ENCODE peak calls at places on chromosomes 16 and 17, in eight cellular contexts. T is transverse colon, V is stomach, K is GM12878, F is suprapubic skin, P is K562, X is upper lobe of left lung, G is esophagus muscularis mucosa. R is an unnamed sample.
A peak's percentile ranks its signal among the peaks of the same experiment; 100 is the strongest.

GRCh38 chr16:52090080-52090479 is 456.9 kb downstream of the TOX3 start:
- DNase-seq in T (no peak), V (no peak), K (no peak), F (no peak), P (no peak), X (no peak), G (no peak), R (no peak)

GRCh38 chr17:15233022-15233805 is 31.9 kb downstream of the PMP22 start:
- DNase-seq in T (no peak), V (no peak), K (no peak), F (no peak), P (peak; percentile 60), X (peak; percentile 48), G (no peak), R (no peak)

GRCh38 chr16:85436636-85437160 is 176.4 kb upstream of the GSE1 start:
- DNase-seq in T (peak; percentile 81), V (peak; percentile 57), K (no peak), F (peak; percentile 78), P (peak; percentile 93), X (peak; percentile 54), G (no peak), R (no peak)

GRCh38 chr16:23274968-23275367 is 27.1 kb upstream of the SCNN1B start:
- DNase-seq in T (no peak), V (no peak), K (no peak), F (no peak), P (peak; percentile 24), X (no peak), G (no peak), R (no peak)

GRCh38 chr16:64532117-64532516 is 589.7 kb downstream of the CDH11 start:
- DNase-seq in T (no peak), V (no peak), K (no peak), F (no peak), P (no peak), X (no peak), G (peak; percentile 45), R (no peak)

GRCh38 chr16:68800257-68800875 is 43.0 kb upstream of the TANGO6 start:
- DNase-seq in T (peak; percentile 65), V (peak; percentile 66), K (peak; percentile 66), F (no peak), P (peak; percentile 80), X (peak; percentile 55), G (no peak), R (peak; percentile 71)

GRCh38 chr17:37833237-37833859 is 88.5 kb upstream of the HNF1B start:
- DNase-seq in T (peak; percentile 15), V (no peak), K (peak; percentile 76), F (no peak), P (peak; percentile 55), X (no peak), G (no peak), R (no peak)

GRCh38 chr17:33127706-33128105 is 136.1 kb downstream of the SPACA3 start:
- DNase-seq in T (no peak), V (no peak), K (no peak), F (no peak), P (no peak), X (no peak), G (no peak), R (no peak)

GRCh38 chr17:9999948-10000695 is 95.1 kb upstream of the RCVRN start:
- DNase-seq in T (no peak), V (no peak), K (peak; percentile 58), F (no peak), P (no peak), X (no peak), G (no peak), R (no peak)

GRCh38 chr17:28306954-28307401 is 12.0 kb upstream of the TMEM97 start:
- DNase-seq in T (no peak), V (no peak), K (no peak), F (no peak), P (no peak), X (no peak), G (no peak), R (no peak)

GRCh38 chr17:41544497-41544896 is 16.4 kb upstream of the KRT19 start:
- DNase-seq in T (peak; percentile 69), V (no peak), K (no peak), F (no peak), P (peak; percentile 49), X (peak; percentile 53), G (no peak), R (no peak)

DNA sequence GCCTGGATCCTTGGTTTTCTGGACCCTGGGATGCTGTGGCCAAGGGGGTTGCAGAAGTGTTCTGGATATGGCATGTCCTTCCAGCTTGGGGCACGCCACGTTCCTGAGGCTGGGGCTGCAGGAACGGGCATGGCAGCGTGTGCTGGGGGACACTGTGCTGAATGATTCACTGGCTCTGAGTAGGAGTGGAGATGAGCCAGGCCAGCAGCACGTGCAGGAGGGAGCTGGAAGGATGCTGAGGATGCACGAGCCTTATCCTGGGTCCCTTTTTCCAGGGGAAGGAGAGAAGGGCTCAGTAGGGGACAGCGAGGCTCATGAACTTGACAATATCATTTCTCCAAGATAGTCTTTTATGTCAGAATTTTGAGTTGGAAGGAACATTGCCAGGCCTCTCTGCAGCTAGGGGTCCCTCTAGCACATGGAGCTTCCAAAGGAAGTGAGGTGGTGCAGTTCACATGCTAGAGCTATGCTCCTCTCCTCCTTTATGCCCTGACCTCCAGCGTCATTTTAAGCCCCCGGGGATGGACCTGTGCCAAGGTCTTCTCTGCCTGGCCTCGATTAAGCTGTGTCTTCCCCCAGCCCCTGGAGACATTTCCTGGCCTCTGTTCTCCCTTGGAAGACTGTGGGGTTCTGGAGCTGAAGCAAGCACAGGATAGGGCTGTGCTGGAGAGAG is 125.9 kb downstream of the OR1D5 start:
- DNase-seq in T (no peak), V (no peak), K (no peak), F (no peak), P (no peak), X (no peak), G (no peak), R (no peak)
- TF ChIP-seq POLR2AphosphoS5 in T (no peak), V (no peak), K (no peak), F (no peak), P (no peak), X (no peak), G (no peak), R (no peak)

DNA sequence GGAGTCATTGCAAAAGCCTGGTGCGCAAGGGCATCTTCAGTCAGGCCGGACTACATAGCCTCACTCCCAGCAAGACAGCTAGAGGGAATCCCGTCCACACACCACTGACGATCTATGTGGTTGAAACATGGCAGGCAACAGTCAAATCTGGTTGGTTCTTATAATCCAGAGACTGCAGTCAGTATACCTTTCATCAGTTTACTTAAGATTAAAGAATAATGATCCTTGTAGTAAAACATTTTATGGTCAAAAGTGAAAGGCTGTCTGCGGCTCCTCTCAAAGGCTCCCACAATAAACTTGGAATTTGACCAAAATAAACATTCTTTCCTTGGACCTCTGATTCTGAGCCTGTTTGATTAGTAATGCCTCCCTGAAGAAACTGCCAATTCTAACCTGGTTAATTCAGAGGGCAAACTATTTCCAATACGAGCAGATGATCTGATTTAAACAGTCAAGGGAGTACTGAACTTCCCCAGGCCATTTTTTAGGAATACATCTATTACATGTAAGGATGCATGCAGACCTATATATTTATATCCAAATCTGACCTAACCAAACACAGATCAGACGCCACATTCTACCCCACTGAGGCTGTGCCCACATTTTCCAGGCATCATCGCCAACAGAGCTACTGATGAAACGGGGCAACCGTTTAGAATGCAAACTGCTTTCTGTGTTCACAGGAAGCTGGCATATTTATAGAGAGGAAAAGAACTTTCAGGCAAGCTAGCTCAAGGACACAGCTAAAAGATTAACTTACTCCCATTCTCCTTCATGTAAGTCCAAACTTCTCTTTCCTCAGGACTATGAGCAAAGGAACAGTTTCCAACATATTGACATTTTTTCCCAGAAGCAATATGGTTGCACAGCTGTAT is 15.3 kb upstream of the TXNDC11 start:
- DNase-seq in T (peak; percentile 31), V (no peak), K (no peak), F (no peak), P (no peak), X (no peak), G (no peak), R (no peak)
- TF ChIP-seq EP300 in T (no peak), V (no peak), K (no peak), F (no peak), P (no peak), X (no peak), G (no peak), R (no peak)

GRCh38 chr17:49230636-49231562 is at the start of gene PHOSPHO1:
- DNase-seq in T (peak; percentile 86), V (peak; percentile 86), K (no peak), F (peak; percentile 84), P (peak; percentile 88), X (peak; percentile 90), G (no peak), R (peak; percentile 91)
- TF ChIP-seq POLR2AphosphoS5 in T (no peak), V (no peak), K (peak; percentile 40), F (no peak), P (no peak), X (peak; percentile 56), G (peak; percentile 57), R (peak; percentile 15)

DNA sequence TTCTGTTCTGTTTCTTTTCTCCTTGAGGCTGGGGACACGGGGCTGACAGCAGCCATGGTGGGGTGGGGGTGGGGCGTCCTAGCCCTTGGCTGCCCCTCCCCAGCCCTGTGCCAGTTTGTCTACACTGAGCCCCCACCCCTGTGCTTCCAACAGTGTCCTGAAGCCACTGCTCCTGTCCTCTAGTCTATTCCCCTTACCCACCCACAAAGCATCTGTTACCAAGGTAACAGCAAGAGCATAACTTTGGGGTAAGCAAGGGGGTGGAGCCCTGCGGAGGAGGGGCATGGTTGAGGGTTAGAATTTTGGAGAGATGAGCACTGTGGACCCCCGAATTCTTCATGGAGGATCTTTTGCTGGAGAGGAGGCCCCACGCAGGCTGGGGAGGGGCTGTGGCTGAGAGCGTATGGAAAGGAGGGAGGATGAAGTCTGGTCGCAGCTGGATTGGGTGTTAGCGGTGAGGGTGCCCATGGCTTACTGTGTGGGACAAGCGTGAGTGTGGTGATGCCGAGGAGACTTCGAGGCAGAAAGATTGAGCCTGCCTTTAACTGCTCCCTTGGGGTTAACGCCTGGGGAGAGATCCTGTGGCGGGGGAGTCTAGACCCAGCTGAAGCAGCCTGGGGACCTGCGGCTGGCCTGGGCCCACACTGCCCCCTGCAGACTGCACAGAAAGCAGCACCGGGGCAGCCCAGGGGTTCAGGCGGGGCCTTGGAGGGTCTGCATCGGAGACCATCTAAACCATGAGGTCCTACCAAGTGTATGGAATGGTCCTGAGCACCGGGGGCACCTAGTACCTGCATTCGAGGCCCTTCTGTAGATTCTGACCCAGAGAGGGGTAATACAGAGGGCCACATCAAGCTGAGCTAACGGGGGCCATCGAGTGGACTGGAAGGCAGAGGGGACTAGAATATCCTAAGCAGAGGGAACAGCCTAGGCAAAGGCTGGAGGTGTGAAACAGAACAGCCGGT is 6.1 kb upstream of the STAC2 start:
- DNase-seq in T (peak; percentile 50), V (peak; percentile 49), K (no peak), F (no peak), P (peak; percentile 66), X (peak; percentile 73), G (no peak), R (peak; percentile 74)
- TF ChIP-seq EP300 in T (no peak), V (no peak), K (no peak), F (no peak), P (no peak), X (no peak), G (no peak), R (no peak)

GRCh38 chr17:27256225-27257030 is 37.5 kb upstream of the WSB1 start:
- DNase-seq in T (no peak), V (no peak), K (no peak), F (no peak), P (no peak), X (peak; percentile 78), G (no peak), R (no peak)
- TF ChIP-seq POLR2AphosphoS5 in T (peak; percentile 65), V (peak; percentile 40), K (no peak), F (no peak), P (no peak), X (peak; percentile 52), G (peak; percentile 60), R (no peak)

R was measured in sigmoid colon.